ENCODE peak calls at places on chromosomes 2 and 18, in five cellular contexts. One of them, this sample, is unnamed.

GRCh38 chr2:215435261-215435808 is 533 bp downstream of the FN1 start:
- DNase-seq in hypothalamus: no peak
- DNase-seq in activated CD4-positive, CD25-positive, alpha-beta regulatory T cell treated with anti-CD3 and anti-CD28 coated beads, Interleukin-2, amount 50 U/mL, for 72 hours: no peak
- DNase-seq in mucosa of gallbladder: no peak
- DNase-seq in omental fat pad: no peak
- DNase-seq in this sample: no peak

GRCh38 chr2:121004950-121005349 is 269.3 kb downstream of the GLI2 start:
- DNase-seq in hypothalamus: no peak
- DNase-seq in omental fat pad: no peak
- DNase-seq in activated CD4-positive, CD25-positive, alpha-beta regulatory T cell treated with anti-CD3 and anti-CD28 coated beads, Interleukin-2, amount 50 U/mL, for 72 hours: no peak
- DNase-seq in mucosa of gallbladder: no peak
- DNase-seq in this sample: no peak

GRCh38 chr2:236574424-236575145 is 5.0 kb downstream of the ACKR3 start:
- DNase-seq in activated CD4-positive, CD25-positive, alpha-beta regulatory T cell treated with anti-CD3 and anti-CD28 coated beads, Interleukin-2, amount 50 U/mL, for 72 hours: no peak
- DNase-seq in omental fat pad: no peak
- DNase-seq in mucosa of gallbladder: no peak
- DNase-seq in hypothalamus: no peak
- DNase-seq in this sample: no peak

GRCh38 chr18:48445540-48445939 is 36.4 kb upstream of the ZBTB7C start:
- DNase-seq in mucosa of gallbladder: peak
- DNase-seq in omental fat pad: peak
- DNase-seq in hypothalamus: peak
- DNase-seq in activated CD4-positive, CD25-positive, alpha-beta regulatory T cell treated with anti-CD3 and anti-CD28 coated beads, Interleukin-2, amount 50 U/mL, for 72 hours: peak
- DNase-seq in this sample: peak

GRCh38 chr18:46073474-46074331 is 1.6 kb upstream of the PSTPIP2 start:
- DNase-seq in omental fat pad: no peak
- DNase-seq in activated CD4-positive, CD25-positive, alpha-beta regulatory T cell treated with anti-CD3 and anti-CD28 coated beads, Interleukin-2, amount 50 U/mL, for 72 hours: no peak
- DNase-seq in hypothalamus: no peak
- DNase-seq in mucosa of gallbladder: peak
- DNase-seq in this sample: peak

GRCh38 chr2:231612199-231613053 is 19.8 kb downstream of the TEX44 start:
- DNase-seq in mucosa of gallbladder: peak
- DNase-seq in hypothalamus: peak
- DNase-seq in activated CD4-positive, CD25-positive, alpha-beta regulatory T cell treated with anti-CD3 and anti-CD28 coated beads, Interleukin-2, amount 50 U/mL, for 72 hours: peak
- DNase-seq in omental fat pad: peak
- DNase-seq in this sample: peak

GRCh38 chr2:239625913-239626734 is 225.3 kb upstream of the HDAC4 start:
- DNase-seq in mucosa of gallbladder: peak
- DNase-seq in omental fat pad: no peak
- DNase-seq in activated CD4-positive, CD25-positive, alpha-beta regulatory T cell treated with anti-CD3 and anti-CD28 coated beads, Interleukin-2, amount 50 U/mL, for 72 hours: no peak
- DNase-seq in hypothalamus: no peak
- DNase-seq in this sample: peak

GRCh38 chr18:35324926-35325655 is 19.1 kb downstream of the ZNF24 start:
- DNase-seq in omental fat pad: no peak
- DNase-seq in mucosa of gallbladder: no peak
- DNase-seq in hypothalamus: no peak
- DNase-seq in activated CD4-positive, CD25-positive, alpha-beta regulatory T cell treated with anti-CD3 and anti-CD28 coated beads, Interleukin-2, amount 50 U/mL, for 72 hours: no peak
- DNase-seq in this sample: no peak

GRCh38 chr2:106053116-106053515 is 141.0 kb downstream of the UXS1 start:
- DNase-seq in activated CD4-positive, CD25-positive, alpha-beta regulatory T cell treated with anti-CD3 and anti-CD28 coated beads, Interleukin-2, amount 50 U/mL, for 72 hours: no peak
- DNase-seq in omental fat pad: no peak
- DNase-seq in hypothalamus: no peak
- DNase-seq in mucosa of gallbladder: no peak
- DNase-seq in this sample: no peak

GRCh38 chr2:18243831-18244230 is 316.6 kb downstream of the RDH14 start:
- DNase-seq in activated CD4-positive, CD25-positive, alpha-beta regulatory T cell treated with anti-CD3 and anti-CD28 coated beads, Interleukin-2, amount 50 U/mL, for 72 hours: no peak
- DNase-seq in mucosa of gallbladder: no peak
- DNase-seq in hypothalamus: no peak
- DNase-seq in omental fat pad: no peak
- DNase-seq in this sample: no peak

GRCh38 chr18:74622079-74622478 is 24.4 kb downstream of the ZNF407 start:
- DNase-seq in mucosa of gallbladder: no peak
- DNase-seq in hypothalamus: no peak
- DNase-seq in activated CD4-positive, CD25-positive, alpha-beta regulatory T cell treated with anti-CD3 and anti-CD28 coated beads, Interleukin-2, amount 50 U/mL, for 72 hours: no peak
- DNase-seq in omental fat pad: no peak
- DNase-seq in this sample: no peak

GRCh38 chr18:3869848-3870247 is 419.9 kb downstream of the TGIF1 start:
- DNase-seq in hypothalamus: no peak
- DNase-seq in activated CD4-positive, CD25-positive, alpha-beta regulatory T cell treated with anti-CD3 and anti-CD28 coated beads, Interleukin-2, amount 50 U/mL, for 72 hours: no peak
- DNase-seq in mucosa of gallbladder: no peak
- DNase-seq in omental fat pad: no peak
- DNase-seq in this sample: peak

GRCh38 chr2:169172076-169172735 is 102.8 kb downstream of the DHRS9 start:
- DNase-seq in omental fat pad: no peak
- DNase-seq in mucosa of gallbladder: no peak
- DNase-seq in activated CD4-positive, CD25-positive, alpha-beta regulatory T cell treated with anti-CD3 and anti-CD28 coated beads, Interleukin-2, amount 50 U/mL, for 72 hours: no peak
- DNase-seq in hypothalamus: no peak
- DNase-seq in this sample: no peak

GRCh38 chr2:24855022-24855622 is 61.9 kb downstream of the CENPO start:
- DNase-seq in activated CD4-positive, CD25-positive, alpha-beta regulatory T cell treated with anti-CD3 and anti-CD28 coated beads, Interleukin-2, amount 50 U/mL, for 72 hours: no peak
- DNase-seq in omental fat pad: no peak
- DNase-seq in hypothalamus: no peak
- DNase-seq in mucosa of gallbladder: no peak
- DNase-seq in this sample: no peak

GRCh38 chr18:75544496-75544895 is 117.0 kb upstream of the SMIM21 start:
- DNase-seq in mucosa of gallbladder: no peak
- DNase-seq in activated CD4-positive, CD25-positive, alpha-beta regulatory T cell treated with anti-CD3 and anti-CD28 coated beads, Interleukin-2, amount 50 U/mL, for 72 hours: no peak
- DNase-seq in omental fat pad: no peak
- DNase-seq in hypothalamus: no peak
- DNase-seq in this sample: no peak

GRCh38 chr18:77071711-77072292 is 60.8 kb downstream of the MBP start:
- DNase-seq in omental fat pad: no peak
- DNase-seq in activated CD4-positive, CD25-positive, alpha-beta regulatory T cell treated with anti-CD3 and anti-CD28 coated beads, Interleukin-2, amount 50 U/mL, for 72 hours: no peak
- DNase-seq in mucosa of gallbladder: peak
- DNase-seq in hypothalamus: no peak
- DNase-seq in this sample: peak

GRCh38 chr2:40448476-40449079 is 3.3 kb downstream of the SLC8A1 start:
- DNase-seq in omental fat pad: no peak
- DNase-seq in activated CD4-positive, CD25-positive, alpha-beta regulatory T cell treated with anti-CD3 and anti-CD28 coated beads, Interleukin-2, amount 50 U/mL, for 72 hours: no peak
- DNase-seq in hypothalamus: no peak
- DNase-seq in mucosa of gallbladder: no peak
- DNase-seq in this sample: no peak

GRCh38 chr2:234348081-234348480 is 148.8 kb downstream of the ARL4C start:
- DNase-seq in mucosa of gallbladder: no peak
- DNase-seq in omental fat pad: no peak
- DNase-seq in activated CD4-positive, CD25-positive, alpha-beta regulatory T cell treated with anti-CD3 and anti-CD28 coated beads, Interleukin-2, amount 50 U/mL, for 72 hours: no peak
- DNase-seq in hypothalamus: no peak
- DNase-seq in this sample: no peak